ENCODE peak calls at places on chromosomes 7 and 10, in five cellular contexts. One of them, this sample, is unnamed.

GRCh38 chr7:102814025-102814471 is 65.2 kb downstream of the FAM185A start:
- DNase-seq in ELF-1: no peak
- DNase-seq in stimulated activated CD4-positive, alpha-beta T cell treated with anti-CD3 and anti-CD28 coated beads, Interleukin-15, amount 100 ng/mL, for 1 hour: no peak
- DNase-seq in body of pancreas: no peak
- DNase-seq in fibroblast of lung: peak
- DNase-seq in this sample: no peak

GRCh38 chr7:5420108-5420840 is 3.4 kb downstream of the TNRC18 start:
- DNase-seq in ELF-1: peak
- DNase-seq in stimulated activated CD4-positive, alpha-beta T cell treated with anti-CD3 and anti-CD28 coated beads, Interleukin-15, amount 100 ng/mL, for 1 hour: no peak
- DNase-seq in body of pancreas: peak
- DNase-seq in fibroblast of lung: no peak
- DNase-seq in this sample: no peak

GRCh38 chr7:38502289-38502688 is 128.9 kb downstream of the AMPH start:
- DNase-seq in ELF-1: no peak
- DNase-seq in stimulated activated CD4-positive, alpha-beta T cell treated with anti-CD3 and anti-CD28 coated beads, Interleukin-15, amount 100 ng/mL, for 1 hour: no peak
- DNase-seq in body of pancreas: no peak
- DNase-seq in fibroblast of lung: no peak
- DNase-seq in this sample: no peak

GRCh38 chr10:45625879-45626278 is 46.7 kb downstream of the ZFAND4 start:
- DNase-seq in ELF-1: no peak
- DNase-seq in stimulated activated CD4-positive, alpha-beta T cell treated with anti-CD3 and anti-CD28 coated beads, Interleukin-15, amount 100 ng/mL, for 1 hour: no peak
- DNase-seq in body of pancreas: peak
- DNase-seq in fibroblast of lung: no peak
- DNase-seq in this sample: no peak

GRCh38 chr10:122497241-122497640 is 35.9 kb downstream of the HTRA1 start:
- DNase-seq in ELF-1: no peak
- DNase-seq in stimulated activated CD4-positive, alpha-beta T cell treated with anti-CD3 and anti-CD28 coated beads, Interleukin-15, amount 100 ng/mL, for 1 hour: no peak
- DNase-seq in body of pancreas: no peak
- DNase-seq in fibroblast of lung: no peak
- DNase-seq in this sample: no peak

GRCh38 chr10:29501692-29502091 is 133.1 kb downstream of the SVIL start:
- DNase-seq in ELF-1: no peak
- DNase-seq in stimulated activated CD4-positive, alpha-beta T cell treated with anti-CD3 and anti-CD28 coated beads, Interleukin-15, amount 100 ng/mL, for 1 hour: no peak
- DNase-seq in body of pancreas: no peak
- DNase-seq in fibroblast of lung: peak
- DNase-seq in this sample: no peak

GRCh38 chr10:72263613-72264241 is 10.0 kb upstream of the DDIT4 start:
- DNase-seq in ELF-1: no peak
- DNase-seq in stimulated activated CD4-positive, alpha-beta T cell treated with anti-CD3 and anti-CD28 coated beads, Interleukin-15, amount 100 ng/mL, for 1 hour: no peak
- DNase-seq in body of pancreas: peak
- DNase-seq in fibroblast of lung: no peak
- DNase-seq in this sample: no peak

GRCh38 chr7:80135306-80136104 is 874 bp downstream of the GNAI1 start:
- DNase-seq in ELF-1: peak
- DNase-seq in stimulated activated CD4-positive, alpha-beta T cell treated with anti-CD3 and anti-CD28 coated beads, Interleukin-15, amount 100 ng/mL, for 1 hour: no peak
- DNase-seq in body of pancreas: no peak
- DNase-seq in fibroblast of lung: peak
- DNase-seq in this sample: no peak

GRCh38 chr7:35258891-35259537 is 5.1 kb upstream of the TBX20 start:
- DNase-seq in ELF-1: peak
- DNase-seq in stimulated activated CD4-positive, alpha-beta T cell treated with anti-CD3 and anti-CD28 coated beads, Interleukin-15, amount 100 ng/mL, for 1 hour: no peak
- DNase-seq in body of pancreas: no peak
- DNase-seq in fibroblast of lung: no peak
- DNase-seq in this sample: no peak

GRCh38 chr7:47503283-47503682 is 78.6 kb downstream of the TNS3 start:
- DNase-seq in ELF-1: no peak
- DNase-seq in stimulated activated CD4-positive, alpha-beta T cell treated with anti-CD3 and anti-CD28 coated beads, Interleukin-15, amount 100 ng/mL, for 1 hour: no peak
- DNase-seq in body of pancreas: no peak
- DNase-seq in fibroblast of lung: peak
- DNase-seq in this sample: no peak

GRCh38 chr10:93299606-93300353 is 182.4 kb downstream of the MYOF start:
- DNase-seq in ELF-1: no peak
- DNase-seq in stimulated activated CD4-positive, alpha-beta T cell treated with anti-CD3 and anti-CD28 coated beads, Interleukin-15, amount 100 ng/mL, for 1 hour: no peak
- DNase-seq in body of pancreas: no peak
- DNase-seq in fibroblast of lung: peak
- DNase-seq in this sample: no peak